ENCODE peak calls at places on chromosomes 16 and 17, in nine cellular contexts. U, C, V, Y, Q, D, R, P and Z are unnamed samples.

GRCh38 chr16:69448470-69449193 is 24.2 kb downstream of the CYB5B start:
- DNase-seq in U (peak), C (no peak), V (no peak), Y (no peak), Q (no peak), D (no peak), R (no peak), P (peak), Z (no peak)

GRCh38 chr16:46774743-46775177 is 26.6 kb upstream of the MYLK3 start:
- DNase-seq in U (no peak), C (no peak), V (no peak), Y (no peak), Q (no peak), D (no peak), R (no peak), P (no peak), Z (no peak)

GRCh38 chr16:15948532-15949209 is 745 bp upstream of the ABCC1 start:
- DNase-seq in U (no peak), C (no peak), V (no peak), Y (peak), Q (peak), D (no peak), R (no peak), P (no peak), Z (no peak)

GRCh38 chr16:68287276-68288251 is 23.2 kb downstream of the SLC7A6OS start:
- DNase-seq in U (peak), C (peak), V (no peak), Y (peak), Q (no peak), D (no peak), R (no peak), P (peak), Z (no peak)

GRCh38 chr16:11085025-11085485 is 140.7 kb downstream of the CLEC16A start:
- DNase-seq in U (peak), C (no peak), V (no peak), Y (no peak), Q (no peak), D (peak), R (no peak), P (no peak), Z (no peak)

GRCh38 chr17:59331929-59332889 is 754 bp downstream of the YPEL2 start:
- DNase-seq in U (no peak), C (peak), V (no peak), Y (peak), Q (peak), D (peak), R (peak), P (no peak), Z (peak)

GRCh38 chr17:81397314-81398169 is 2.3 kb downstream of the BAHCC1 start:
- DNase-seq in U (peak), C (no peak), V (peak), Y (no peak), Q (no peak), D (peak), R (no peak), P (peak), Z (no peak)

GRCh38 chr16:16120382-16121184 is 102.7 kb downstream of the ABCC6 start:
- DNase-seq in U (no peak), C (peak), V (no peak), Y (peak), Q (no peak), D (no peak), R (no peak), P (no peak), Z (no peak)

GRCh38 chr16:72131036-72131435 is 37.4 kb downstream of the DHX38 start:
- DNase-seq in U (peak), C (no peak), V (no peak), Y (no peak), Q (no peak), D (no peak), R (no peak), P (no peak), Z (no peak)

GRCh38 chr17:44774271-44775135 is 15.7 kb downstream of the ADAM11 start:
- DNase-seq in U (peak), C (peak), V (peak), Y (peak), Q (peak), D (peak), R (peak), P (peak), Z (peak)

GRCh38 chr17:47810901-47811635 is 10.5 kb downstream of the OSBPL7 start:
- DNase-seq in U (no peak), C (peak), V (no peak), Y (no peak), Q (no peak), D (no peak), R (no peak), P (no peak), Z (no peak)

GRCh38 chr16:3800477-3801270 is 79.8 kb downstream of the CREBBP start:
- DNase-seq in U (no peak), C (no peak), V (no peak), Y (no peak), Q (no peak), D (no peak), R (no peak), P (no peak), Z (no peak)

GRCh38 chr17:59830846-59831486 is 61.8 kb downstream of the TUBD1 start:
- DNase-seq in U (peak), C (peak), V (no peak), Y (no peak), Q (no peak), D (no peak), R (no peak), P (no peak), Z (no peak)

GRCh38 chr16:85312642-85313540 is 200.6 kb upstream of the CIBAR2 start:
- DNase-seq in U (no peak), C (no peak), V (no peak), Y (no peak), Q (no peak), D (peak), R (no peak), P (no peak), Z (no peak)

GRCh38 chr16:50627419-50627818 is 53.7 kb downstream of the SNX20 start:
- DNase-seq in U (peak), C (peak), V (peak), Y (no peak), Q (peak), D (peak), R (peak), P (peak), Z (no peak)

GRCh38 chr16:61128545-61129323 is 907.5 kb downstream of the CDH8 start:
- DNase-seq in U (no peak), C (no peak), V (no peak), Y (peak), Q (no peak), D (no peak), R (no peak), P (no peak), Z (no peak)

GRCh38 chr16:35745821-35746248 is 2286.4 kb downstream of the TP53TG3F start:
- DNase-seq in U (no peak), C (no peak), V (no peak), Y (no peak), Q (no peak), D (no peak), R (no peak), P (no peak), Z (no peak)

GRCh38 chr17:76444518-76445311 is 8.2 kb downstream of the UBE2O start:
- DNase-seq in U (peak), C (no peak), V (no peak), Y (no peak), Q (no peak), D (no peak), R (no peak), P (no peak), Z (no peak)

GRCh38 chr16:410516-411178 is 9.0 kb downstream of the DECR2 start:
- DNase-seq in U (no peak), C (no peak), V (no peak), Y (no peak), Q (no peak), D (no peak), R (no peak), P (no peak), Z (no peak)

GRCh38 chr16:49492090-49492801 is 118.6 kb downstream of the C16orf78 start:
- DNase-seq in U (peak), C (peak), V (no peak), Y (peak), Q (peak), D (peak), R (peak), P (no peak), Z (no peak)

GRCh38 chr17:40091691-40092397 is 8.5 kb downstream of the NR1D1 start:
- DNase-seq in U (no peak), C (no peak), V (no peak), Y (no peak), Q (no peak), D (no peak), R (no peak), P (no peak), Z (no peak)

GRCh38 chr16:85556456-85557082 is 56.6 kb upstream of the GSE1 start:
- DNase-seq in U (peak), C (peak), V (peak), Y (peak), Q (peak), D (peak), R (peak), P (no peak), Z (no peak)

GRCh38 chr16:71781741-71782140 is 26.9 kb downstream of the AP1G1 start:
- DNase-seq in U (peak), C (no peak), V (peak), Y (no peak), Q (no peak), D (no peak), R (no peak), P (peak), Z (no peak)

GRCh38 chr17:80649672-80650338 is 105.2 kb downstream of the RPTOR start:
- DNase-seq in U (peak), C (peak), V (peak), Y (peak), Q (peak), D (peak), R (no peak), P (peak), Z (no peak)

GRCh38 chr17:79075861-79076406 is 1.3 kb downstream of the ENGASE start:
- DNase-seq in U (no peak), C (no peak), V (no peak), Y (peak), Q (no peak), D (no peak), R (no peak), P (no peak), Z (no peak)

DNA sequence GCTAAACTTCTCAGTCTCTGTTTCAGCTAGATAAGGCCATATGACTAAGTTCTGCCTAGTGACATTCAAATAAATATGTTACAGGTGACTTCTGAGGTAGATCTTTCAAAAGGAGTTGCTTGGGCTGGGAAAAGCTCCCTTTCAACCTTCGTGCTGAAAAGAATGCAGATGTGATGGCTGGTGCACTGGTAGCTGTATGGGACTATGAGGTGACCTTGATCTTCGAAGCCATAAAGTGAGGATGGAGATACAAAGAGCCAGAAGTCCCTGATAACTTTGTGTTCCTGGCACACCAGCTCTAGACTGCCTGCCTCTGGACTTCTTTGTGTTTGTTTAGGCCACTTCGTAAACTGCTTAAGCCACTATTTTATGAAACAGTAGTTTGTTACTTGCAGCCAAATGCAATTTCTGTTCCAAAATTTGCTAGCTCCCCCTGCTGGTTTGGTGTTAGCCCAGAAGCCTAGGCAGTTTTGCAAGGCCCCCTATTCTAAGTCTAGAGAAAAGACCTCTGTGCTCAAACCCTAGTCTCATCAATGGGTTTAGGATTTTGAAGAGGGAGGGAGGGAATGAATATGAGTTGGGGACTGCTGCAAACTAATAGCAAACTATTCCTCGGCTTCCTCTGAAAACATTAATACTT is 23.3 kb upstream of the ERCC4 start:
- DNase-seq in U (no peak), C (no peak), V (no peak), Y (no peak), Q (peak), D (no peak), R (no peak), P (no peak), Z (no peak)
- TF ChIP-seq CTCF in U (peak), C (no peak), V (peak), Y (no peak), Q (peak), D (peak), R (no peak), P (peak), Z (no peak)

GRCh38 chr16:57109500-57110105 is 17.2 kb downstream of the CPNE2 start:
- DNase-seq in U (no peak), C (no peak), V (peak), Y (no peak), Q (no peak), D (no peak), R (no peak), P (no peak), Z (no peak)

GRCh38 chr16:57108432-57108831 is 16.0 kb downstream of the CPNE2 start:
- DNase-seq in U (no peak), C (no peak), V (no peak), Y (no peak), Q (no peak), D (no peak), R (no peak), P (no peak), Z (no peak)

GRCh38 chr16:57107324-57107922 is 15.0 kb downstream of the CPNE2 start:
- DNase-seq in U (no peak), C (no peak), V (no peak), Y (no peak), Q (no peak), D (no peak), R (no peak), P (no peak), Z (no peak)

GRCh38 chr16:57104706-57105105 is 12.3 kb downstream of the CPNE2 start:
- DNase-seq in U (no peak), C (no peak), V (no peak), Y (no peak), Q (no peak), D (no peak), R (no peak), P (no peak), Z (no peak)

GRCh38 chr16:57106767-57107166 is 14.4 kb downstream of the CPNE2 start:
- DNase-seq in U (no peak), C (peak), V (no peak), Y (no peak), Q (no peak), D (no peak), R (no peak), P (no peak), Z (no peak)
- TF ChIP-seq CTCF in U (no peak), C (no peak), V (no peak), Y (no peak), Q (no peak), D (no peak), R (no peak), P (no peak), Z (no peak)

GRCh38 chr17:5282639-5283217 is 644 bp downstream of the RABEP1 start:
- DNase-seq in U (peak), C (peak), V (peak), Y (no peak), Q (peak), D (no peak), R (no peak), P (peak), Z (no peak)

GRCh38 chr17:5283531-5284315 is 1.6 kb downstream of the RABEP1 start:
- DNase-seq in U (peak), C (no peak), V (peak), Y (no peak), Q (no peak), D (peak), R (no peak), P (peak), Z (no peak)

GRCh38 chr17:5286846-5287245 is 4.8 kb downstream of the RABEP1 start:
- DNase-seq in U (no peak), C (no peak), V (peak), Y (no peak), Q (no peak), D (no peak), R (no peak), P (peak), Z (no peak)

DNA sequence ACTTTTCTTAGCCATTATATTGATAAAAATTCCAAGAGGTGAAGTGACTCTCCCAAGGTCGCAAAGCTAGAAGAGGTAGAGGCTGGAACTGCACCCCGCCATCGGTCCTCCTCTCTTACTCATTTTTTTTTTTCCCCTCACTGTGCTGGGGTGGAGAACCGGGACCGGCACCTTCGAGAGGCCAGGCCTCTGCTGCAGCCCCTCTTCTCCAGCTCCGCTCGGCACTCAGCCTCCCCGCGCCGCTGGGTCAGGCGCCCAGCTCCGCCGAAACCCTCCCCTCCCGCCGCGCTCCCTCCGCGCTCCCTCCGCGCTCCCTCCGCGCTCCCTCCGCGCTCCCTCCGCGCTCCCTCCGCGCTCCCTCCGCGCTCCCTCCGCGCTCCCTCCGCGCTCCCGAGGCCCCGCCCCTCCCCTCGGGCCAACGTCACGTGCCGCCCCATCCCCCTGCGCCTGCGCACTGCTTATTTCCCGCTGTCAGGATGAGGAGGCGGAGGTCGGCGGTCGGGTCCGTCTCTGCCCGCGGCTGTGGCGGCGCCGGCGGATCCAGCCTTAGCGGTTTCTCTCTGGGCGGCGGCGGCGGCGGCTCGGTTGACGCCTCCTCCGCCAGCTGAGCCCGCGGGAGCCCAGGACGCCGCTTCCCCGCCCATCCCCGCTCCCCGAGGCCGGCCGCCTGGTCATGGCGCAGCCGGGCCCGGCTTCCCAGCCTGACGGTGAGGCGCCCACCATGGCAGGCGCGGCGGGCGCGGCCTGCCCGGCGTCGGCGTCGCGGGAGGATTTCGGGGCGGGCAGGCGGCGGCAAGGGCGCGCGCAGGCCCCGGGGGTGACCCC is at the start of gene RABEP1:
- DNase-seq in U (peak), C (peak), V (peak), Y (peak), Q (peak), D (peak), R (peak), P (peak), Z (peak)
- TF ChIP-seq CTCF in U (peak), C (no peak), V (peak), Y (no peak), Q (no peak), D (peak), R (no peak), P (peak), Z (no peak)

GRCh38 chr16:30075503-30076275 is at the start of gene PPP4C:
- DNase-seq in U (peak), C (peak), V (peak), Y (peak), Q (peak), D (peak), R (peak), P (peak), Z (peak)
- TF ChIP-seq CTCF in U (no peak), C (no peak), V (peak), Y (no peak), Q (no peak), D (peak), R (peak), P (peak), Z (no peak)

DNA sequence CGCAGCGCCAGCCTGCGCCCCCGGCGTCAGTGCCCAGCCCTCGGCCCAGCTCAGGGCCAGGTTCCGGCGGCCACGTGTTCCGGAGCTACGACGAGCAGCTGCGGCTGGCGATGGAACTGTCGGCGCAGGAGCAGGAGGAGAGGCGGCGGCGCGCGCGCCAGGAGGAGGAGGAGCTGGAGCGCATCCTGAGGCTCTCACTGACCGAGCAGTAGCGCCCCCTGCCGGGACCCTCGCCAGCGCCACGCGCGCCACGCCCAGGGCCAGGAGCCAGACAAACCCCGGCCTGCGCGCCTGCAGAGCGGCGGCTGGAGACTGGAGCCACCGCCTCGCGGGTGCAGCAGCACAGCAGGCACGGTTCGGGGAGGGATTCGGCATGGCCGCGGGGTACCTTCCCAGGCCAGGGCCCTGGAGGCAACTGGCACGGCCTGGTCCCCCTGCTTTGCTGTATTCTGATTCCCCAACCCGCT is 9.3 kb downstream of the CORO6 start:
- DNase-seq in U (peak), C (peak), V (peak), Y (peak), Q (no peak), D (peak), R (peak), P (no peak), Z (peak)
- TF ChIP-seq CTCF in U (peak), C (peak), V (peak), Y (peak), Q (no peak), D (peak), R (peak), P (peak), Z (no peak)